ENCODE peak calls at places on chromosomes 1 and 21, in nine cellular contexts. L, A, P, F, C, D, K, I and Q are unnamed samples.

GRCh38 chr1:229094476-229095311 is 176.2 kb upstream of the RAB4A start:
- DNase-seq in A (no peak), I (no peak), F (no peak), C (peak; percentile 58), P (no peak), L (no peak), D (peak; percentile 7), K (no peak), Q (peak; percentile 53)

GRCh38 chr1:23421752-23422312 is 2.7 kb downstream of the TCEA3 start:
- DNase-seq in F (no peak), K (no peak), I (no peak), D (peak; percentile 90), P (no peak), L (no peak), A (no peak), C (peak; percentile 77), Q (no peak)

GRCh38 chr1:206456577-206457375 is 13.5 kb upstream of the IKBKE start:
- DNase-seq in F (no peak), K (no peak), D (no peak), A (no peak), L (no peak), C (no peak), I (no peak), P (no peak), Q (peak; percentile 59)

GRCh38 chr1:67441183-67441582 is 11.0 kb upstream of the SERBP1 start:
- DNase-seq in F (no peak), D (peak; percentile 61), A (peak; percentile 69), P (peak; percentile 25), I (peak; percentile 23), L (peak; percentile 55), K (no peak), C (peak; percentile 74), Q (no peak)

GRCh38 chr1:156726549-156727226 is 1.6 kb upstream of the METTL25B start:
- DNase-seq in P (peak; percentile 67), A (no peak), C (no peak), K (peak; percentile 73), F (peak; percentile 71), D (peak; percentile 66), I (no peak), L (no peak), Q (peak; percentile 64)

GRCh38 chr1:210294991-210295773 is 33.5 kb upstream of the HHAT start:
- DNase-seq in C (peak; percentile 74), A (peak; percentile 37), F (no peak), P (no peak), K (no peak), L (peak; percentile 81), I (peak; percentile 69), D (no peak), Q (peak; percentile 4)

GRCh38 chr1:47435506-47436303 is 2.1 kb upstream of the FOXD2 start:
- DNase-seq in L (no peak), I (no peak), K (no peak), A (no peak), P (no peak), F (no peak), C (no peak), D (no peak), Q (no peak)

GRCh38 chr1:155983191-155984023 is 5.1 kb upstream of the ARHGEF2 start:
- DNase-seq in F (peak; percentile 77), D (peak; percentile 99), K (peak; percentile 72), I (peak; percentile 80), P (peak; percentile 75), L (peak; percentile 84), C (peak; percentile 88), A (peak; percentile 60), Q (peak; percentile 67)

GRCh38 chr1:240691521-240692338 is 79.8 kb upstream of the GREM2 start:
- DNase-seq in A (peak; percentile 61), F (no peak), I (no peak), L (no peak), P (no peak), K (peak; percentile 60), C (peak; percentile 69), D (peak; percentile 78), Q (no peak)

GRCh38 chr1:65059930-65060538 is 88.0 kb upstream of the AK4 start:
- DNase-seq in I (no peak), K (no peak), P (no peak), L (no peak), D (peak; percentile 61), F (peak; percentile 31), A (no peak), C (no peak), Q (peak; percentile 25)

GRCh38 chr1:77281491-77282186 is at the start of gene AK5:
- DNase-seq in D (peak; percentile 48), P (no peak), F (no peak), L (peak; percentile 31), C (no peak), A (peak; percentile 39), K (peak; percentile 31), I (peak; percentile 26), Q (peak; percentile 43)

GRCh38 chr1:16155537-16156410 is at the start of gene EPHA2:
- DNase-seq in D (peak; percentile 86), F (peak; percentile 87), A (peak; percentile 90), P (peak; percentile 62), L (peak; percentile 96), I (peak; percentile 91), K (peak; percentile 92), C (peak; percentile 93), Q (peak; percentile 91)

GRCh38 chr1:9399510-9400424 is 107.1 kb downstream of the SPSB1 start:
- DNase-seq in F (no peak), A (peak; percentile 68), C (peak; percentile 81), K (peak; percentile 31), D (peak; percentile 48), P (no peak), I (peak; percentile 62), L (peak; percentile 72), Q (no peak)

GRCh38 chr1:45010855-45011811 is at the start of gene HECTD3:
- DNase-seq in C (peak; percentile 88), D (peak; percentile 71), F (peak; percentile 60), L (peak; percentile 87), P (peak; percentile 86), A (peak; percentile 80), I (peak; percentile 85), K (peak; percentile 79), Q (peak; percentile 66)

GRCh38 chr1:154819628-154820590 is 50.2 kb downstream of the KCNN3 start:
- DNase-seq in A (no peak), K (peak; percentile 47), I (no peak), C (no peak), P (peak; percentile 37), D (no peak), F (peak; percentile 26), L (no peak), Q (no peak)

GRCh38 chr1:21907737-21908136 is 29.4 kb downstream of the HSPG2 start:
- DNase-seq in A (no peak), I (no peak), C (no peak), L (no peak), P (no peak), K (no peak), F (no peak), D (no peak), Q (no peak)
- H3K4me1 ChIP-seq in A (peaks cover 28% of the 10 kb centered on the region), I (peaks cover 100% of the 10 kb centered on the region), C (peaks cover 100% of the 10 kb centered on the region), L (peaks cover 100% of the 10 kb centered on the region), P (peaks cover 20% of the 10 kb centered on the region), K (peaks cover 61% of the 10 kb centered on the region), F (no peaks in the 10 kb centered on the region), D (peaks cover 25% of the 10 kb centered on the region), Q (peaks cover 30% of the 10 kb centered on the region)

GRCh38 chr1:151875419-151876097 is 22.0 kb upstream of the THEM5 start:
- DNase-seq in P (no peak), F (no peak), I (no peak), D (no peak), L (no peak), C (no peak), K (no peak), A (no peak), Q (no peak)

GRCh38 chr1:151882466-151882865 is 26.8 kb downstream of the THEM4 start:
- DNase-seq in K (no peak), I (no peak), D (no peak), C (no peak), F (no peak), L (no peak), A (no peak), P (no peak), Q (no peak)

GRCh38 chr1:151887028-151887427 is 22.3 kb downstream of the THEM4 start:
- DNase-seq in L (no peak), I (no peak), D (peak; percentile 64), P (no peak), C (no peak), A (no peak), K (no peak), F (no peak), Q (peak; percentile 94)

GRCh38 chr1:151885479-151885878 is 23.8 kb downstream of the THEM4 start:
- DNase-seq in C (no peak), L (no peak), D (no peak), F (no peak), I (no peak), A (no peak), P (no peak), K (no peak), Q (peak; percentile 73)

GRCh38 chr1:151881479-151881878 is 27.8 kb downstream of the THEM4 start:
- DNase-seq in C (no peak), D (no peak), P (no peak), I (no peak), F (no peak), A (no peak), K (no peak), L (no peak), Q (no peak)
- TF ChIP-seq CTCF in C (no peak), D (no peak), P (peak; percentile 32), I (no peak), F (peak; percentile 19), A (no peak), K (no peak), L (no peak), Q (peak; percentile 18)

DNA sequence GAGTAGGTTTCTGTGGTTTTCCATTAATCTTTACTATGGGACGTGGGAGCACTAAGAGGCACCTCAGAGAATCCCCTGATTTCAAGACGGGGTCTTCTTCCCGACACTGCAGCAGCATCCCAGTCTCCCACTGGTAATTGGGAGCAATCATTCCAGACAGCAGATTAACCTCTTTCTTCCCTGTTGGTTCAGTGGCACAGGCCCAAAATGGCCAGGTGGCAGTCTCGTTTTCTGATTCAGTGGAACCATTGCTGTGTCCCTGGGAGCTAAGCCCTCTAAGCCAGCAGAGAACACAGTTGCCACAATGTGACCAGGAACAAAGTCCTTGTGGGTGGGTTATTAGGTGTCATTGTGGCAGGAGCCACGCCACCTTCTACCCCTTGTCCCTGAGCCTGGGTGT is 342.1 kb downstream of the MATN1 start:
- DNase-seq in I (no peak), K (no peak), P (no peak), L (no peak), F (no peak), C (no peak), D (no peak), A (peak; percentile 21), Q (no peak)
- H3K4me1 ChIP-seq in I (peaks cover 6% of the 10 kb centered on the region), K (no peaks in the 10 kb centered on the region), P (no peaks in the 10 kb centered on the region), L (no peaks in the 10 kb centered on the region), F (no peaks in the 10 kb centered on the region), C (peaks cover 7% of the 10 kb centered on the region), D (no peaks in the 10 kb centered on the region), A (peaks cover 13% of the 10 kb centered on the region), Q (peaks cover 23% of the 10 kb centered on the region)

DNA sequence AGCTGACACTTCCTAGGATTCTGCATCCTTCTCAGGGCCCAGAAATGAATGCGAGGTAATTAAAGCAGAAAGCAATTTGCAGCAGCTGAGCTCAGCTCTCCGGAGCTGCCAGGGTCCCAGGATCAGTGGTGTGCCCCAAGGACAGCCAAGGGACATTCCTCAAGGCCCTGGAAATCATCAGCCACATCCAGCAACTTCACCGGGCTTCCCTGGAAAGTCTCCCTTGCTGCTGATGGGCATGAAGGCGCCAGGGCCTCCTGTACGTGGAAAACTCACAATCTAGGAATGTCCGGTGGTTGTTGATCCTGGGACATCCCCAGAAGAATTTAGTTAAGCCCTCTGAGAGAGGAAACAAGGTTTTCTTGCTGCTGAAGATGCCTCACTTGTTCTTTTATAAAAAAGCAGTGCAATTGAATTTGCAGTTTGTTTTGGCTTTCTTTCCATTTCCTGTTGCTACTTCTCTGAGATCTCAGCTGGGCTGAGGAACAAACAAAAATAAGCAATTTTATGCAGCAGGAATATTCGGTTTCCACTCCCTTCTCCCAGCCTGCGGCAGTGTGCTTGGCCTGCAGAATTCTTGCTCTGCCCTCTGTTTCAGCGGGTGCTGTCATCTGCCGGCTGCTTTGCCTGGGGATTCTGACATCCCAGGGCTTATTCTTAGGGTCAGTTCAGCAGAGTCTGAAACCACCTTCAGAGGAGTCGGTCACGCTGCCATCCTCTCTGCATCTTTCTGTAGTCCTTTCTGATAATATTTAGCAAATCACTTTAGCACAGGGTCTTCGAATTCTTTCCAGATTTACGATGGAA is 85.9 kb downstream of the TCP10L start:
- DNase-seq in F (no peak), L (peak; percentile 74), D (peak; percentile 62), P (no peak), C (peak; percentile 49), K (no peak), A (no peak), I (no peak), Q (no peak)
- TF ChIP-seq CTCF in F (no peak), L (peak; percentile 11), D (peak; percentile 5), P (no peak), C (no peak), K (no peak), A (no peak), I (no peak), Q (no peak)